ENCODE peak calls at places on chromosomes 6 and 20, in six cellular contexts. G, M, Q, R, S and D are unnamed samples.

GRCh38 chr6:135280375-135281136 is 99.4 kb downstream of the MYB start:
- DNase-seq in G (no peak), M (no peak), Q (no peak), R (no peak), S (no peak), D (no peak)

GRCh38 chr6:112187736-112188135 is 66.6 kb downstream of the LAMA4 start:
- DNase-seq in G (no peak), M (no peak), Q (no peak), R (no peak), S (no peak), D (no peak)

GRCh38 chr20:18662279-18662678 is 74.4 kb downstream of the DTD1 start:
- DNase-seq in G (no peak), M (no peak), Q (no peak), R (no peak), S (no peak), D (no peak)

GRCh38 chr20:35497780-35498189 is 31.7 kb downstream of the C20orf173 start:
- DNase-seq in G (peak), M (no peak), Q (peak), R (peak), S (no peak), D (no peak)

GRCh38 chr6:134145786-134146185 is 93.4 kb upstream of the SLC2A12 start:
- DNase-seq in G (no peak), M (no peak), Q (no peak), R (no peak), S (peak), D (no peak)

GRCh38 chr20:37226889-37227288 is 34.7 kb downstream of the GHRH start:
- DNase-seq in G (peak), M (no peak), Q (no peak), R (peak), S (no peak), D (no peak)

GRCh38 chr6:70310063-70310694 is 7.3 kb upstream of the COL9A1 start:
- DNase-seq in G (no peak), M (no peak), Q (no peak), R (no peak), S (peak), D (peak)

GRCh38 chr20:17612287-17612974 is 42.6 kb downstream of the DSTN start:
- DNase-seq in G (no peak), M (no peak), Q (no peak), R (no peak), S (peak), D (no peak)

GRCh38 chr6:139250296-139251274 is 41.2 kb downstream of the TXLNB start:
- DNase-seq in G (peak), M (no peak), Q (no peak), R (peak), S (peak), D (no peak)

GRCh38 chr6:108690326-108691000 is 129.7 kb downstream of the FOXO3 start:
- DNase-seq in G (no peak), M (no peak), Q (no peak), R (no peak), S (no peak), D (no peak)

GRCh38 chr20:15491564-15491963 is 1081.7 kb downstream of the KIF16B start:
- DNase-seq in G (no peak), M (no peak), Q (no peak), R (no peak), S (peak), D (no peak)

GRCh38 chr6:56329296-56330050 is 82.1 kb upstream of the COL21A1 start:
- DNase-seq in G (no peak), M (no peak), Q (no peak), R (no peak), S (no peak), D (no peak)

GRCh38 chr6:45327956-45328522 is at the start of gene RUNX2:
- DNase-seq in G (no peak), M (no peak), Q (no peak), R (no peak), S (peak), D (peak)

GRCh38 chr20:24995741-24996448 is 3.3 kb upstream of the APMAP start:
- DNase-seq in G (no peak), M (no peak), Q (no peak), R (no peak), S (no peak), D (no peak)

GRCh38 chr6:3163248-3163594 is 5.9 kb upstream of the TUBB2A start:
- DNase-seq in G (peak), M (no peak), Q (no peak), R (no peak), S (no peak), D (no peak)

GRCh38 chr6:156791261-156791850 is 14.2 kb downstream of the ARID1B start:
- DNase-seq in G (no peak), M (no peak), Q (no peak), R (no peak), S (peak), D (peak)

GRCh38 chr6:44096615-44097014 is 30.6 kb downstream of the MRPL14 start:
- DNase-seq in G (peak), M (no peak), Q (peak), R (peak), S (peak), D (no peak)

GRCh38 chr6:18491303-18492090 is 104.3 kb downstream of the RNF144B start:
- DNase-seq in G (no peak), M (no peak), Q (no peak), R (no peak), S (peak), D (peak)

GRCh38 chr6:44906761-44907160 is 421.4 kb upstream of the RUNX2 start:
- DNase-seq in G (no peak), M (no peak), Q (no peak), R (no peak), S (no peak), D (no peak)

GRCh38 chr6:163773646-163774045 is 359.1 kb downstream of the QKI start:
- DNase-seq in G (no peak), M (no peak), Q (no peak), R (no peak), S (no peak), D (no peak)

GRCh38 chr20:40803381-40803780 is 114.3 kb upstream of the MAFB start:
- DNase-seq in G (no peak), M (peak), Q (no peak), R (no peak), S (no peak), D (no peak)

GRCh38 chr20:40802886-40803285 is 113.8 kb upstream of the MAFB start:
- DNase-seq in G (no peak), M (no peak), Q (no peak), R (no peak), S (no peak), D (no peak)

GRCh38 chr20:40798066-40798465 is 109.0 kb upstream of the MAFB start:
- DNase-seq in G (no peak), M (no peak), Q (no peak), R (no peak), S (no peak), D (no peak)

GRCh38 chr20:40797425-40797824 is 108.4 kb upstream of the MAFB start:
- DNase-seq in G (no peak), M (peak), Q (no peak), R (no peak), S (peak), D (no peak)
- TF ChIP-seq CTCF in G (no peak), M (no peak), Q (no peak), R (peak), S (peak), D (peak)

DNA sequence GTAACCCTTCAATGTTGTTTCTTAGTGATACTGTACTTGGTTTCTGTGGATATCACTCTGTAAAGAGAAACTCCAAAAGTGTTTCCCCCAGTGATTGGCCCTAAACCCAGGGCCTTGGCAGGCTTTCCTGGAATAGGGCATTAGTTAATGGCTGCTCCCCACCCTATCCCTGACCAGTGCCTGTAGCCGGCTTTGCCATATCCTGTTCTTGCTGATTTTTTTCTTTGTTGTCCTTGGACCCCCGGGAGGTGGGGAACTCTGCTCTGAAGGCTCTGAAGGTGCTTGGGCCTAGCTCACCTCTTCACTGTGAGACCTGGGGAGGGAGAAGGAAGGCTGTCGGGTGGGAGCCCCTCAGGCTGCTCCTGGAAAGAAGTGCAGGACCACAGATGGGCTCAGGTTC is 120.1 kb downstream of the TCP11 start:
- DNase-seq in G (peak), M (no peak), Q (no peak), R (peak), S (peak), D (no peak)
- H3K4me3 ChIP-seq in G (peak), M (no peak), Q (no peak), R (peak), S (no peak), D (no peak)

GRCh38 chr6:119965900-119966299 is 616.3 kb upstream of the MAN1A1 start:
- DNase-seq in G (no peak), M (no peak), Q (no peak), R (no peak), S (no peak), D (no peak)

GRCh38 chr6:119962505-119962904 is 612.9 kb upstream of the MAN1A1 start:
- DNase-seq in G (no peak), M (no peak), Q (no peak), R (no peak), S (no peak), D (no peak)

DNA sequence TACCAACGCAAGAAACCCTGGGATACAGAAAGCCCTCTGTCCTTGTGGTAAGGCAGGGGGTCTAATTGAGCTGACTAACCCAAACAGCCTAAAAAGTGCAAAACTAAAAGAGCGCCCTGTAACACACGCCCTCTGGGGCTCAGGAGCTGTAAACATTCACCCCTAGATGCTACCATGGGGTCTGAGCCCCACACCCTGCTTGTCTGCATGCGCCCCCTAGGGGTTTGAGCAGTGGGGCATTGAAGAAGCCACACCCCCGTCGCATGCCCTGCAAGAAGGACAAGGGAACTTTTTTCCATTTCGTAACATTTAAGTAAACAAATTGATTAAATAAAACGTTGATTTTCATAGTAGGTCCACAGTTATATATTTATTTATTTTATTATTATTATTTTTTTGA is 616.9 kb upstream of the MAN1A1 start:
- DNase-seq in G (no peak), M (no peak), Q (no peak), R (no peak), S (peak), D (no peak)
- TF ChIP-seq CTCF in G (no peak), M (no peak), Q (no peak), R (no peak), S (peak), D (no peak)

GRCh38 chr6:169618526-169619490 is 83.0 kb downstream of the WDR27 start:
- DNase-seq in G (no peak), M (no peak), Q (no peak), R (no peak), S (peak), D (no peak)
- H3K4me3 ChIP-seq in G (no peak), M (no peak), Q (no peak), R (no peak), S (peak), D (no peak)

GRCh38 chr6:168709991-168710390 is 269.0 kb downstream of the SMOC2 start:
- DNase-seq in G (no peak), M (no peak), Q (no peak), R (no peak), S (no peak), D (no peak)

GRCh38 chr6:168711666-168712300 is 270.8 kb downstream of the SMOC2 start:
- DNase-seq in G (no peak), M (peak), Q (no peak), R (no peak), S (no peak), D (no peak)

GRCh38 chr6:168709440-168709839 is 268.5 kb downstream of the SMOC2 start:
- DNase-seq in G (no peak), M (no peak), Q (no peak), R (no peak), S (no peak), D (no peak)

GRCh38 chr6:168713013-168713412 is 272.0 kb downstream of the SMOC2 start:
- DNase-seq in G (no peak), M (peak), Q (no peak), R (no peak), S (peak), D (no peak)

GRCh38 chr6:168711049-168711640 is 270.2 kb downstream of the SMOC2 start:
- DNase-seq in G (no peak), M (no peak), Q (no peak), R (no peak), S (peak), D (no peak)
- TF ChIP-seq CTCF in G (peak), M (no peak), Q (peak), R (peak), S (peak), D (peak)

GRCh38 chr6:34108159-34108558 is 37.7 kb downstream of the GRM4 start:
- DNase-seq in G (no peak), M (no peak), Q (no peak), R (no peak), S (no peak), D (no peak)

GRCh38 chr6:34104186-34104585 is 41.7 kb downstream of the GRM4 start:
- DNase-seq in G (no peak), M (no peak), Q (no peak), R (no peak), S (no peak), D (no peak)

GRCh38 chr6:34106421-34106820 is 39.5 kb downstream of the GRM4 start:
- DNase-seq in G (no peak), M (no peak), Q (no peak), R (no peak), S (no peak), D (no peak)

GRCh38 chr6:34104628-34105027 is 41.3 kb downstream of the GRM4 start:
- DNase-seq in G (no peak), M (no peak), Q (no peak), R (no peak), S (no peak), D (no peak)

GRCh38 chr6:34106900-34107299 is 39.0 kb downstream of the GRM4 start:
- DNase-seq in G (no peak), M (no peak), Q (no peak), R (no peak), S (no peak), D (no peak)
- H3K4me3 ChIP-seq in G (no peak), M (no peak), Q (no peak), R (no peak), S (no peak), D (no peak)